ENCODE peak calls at places on chromosome 9, in six cellular contexts. I is right cardiac atrium; T is natural killer cell; S is Right ventricle myocardium superior; P is activated naive CD8-positive, alpha-beta T cell treated with anti-CD3 and anti-CD28 coated beads, Interleukin-2, amount 10 ng/mL, durations not matched to agents 7 days and 5 days; A is K562. N is an unnamed sample.

GRCh38 chr9:15444141-15444540 is 21.5 kb downstream of the SNAPC3 start:
- ATAC-seq in I (no peak), T (no peak), S (no peak), P (no peak), A (no peak), N (no peak)

GRCh38 chr9:114861273-114861672 is 55.4 kb upstream of the TNFSF15 start:
- ATAC-seq in I (peak), T (no peak), S (peak), P (no peak), A (no peak), N (no peak)

GRCh38 chr9:70412678-70413426 is 1.6 kb downstream of the KLF9 start:
- ATAC-seq in I (peak), T (no peak), S (peak), P (no peak), A (peak), N (no peak)

GRCh38 chr9:84669008-84669292 is 579 bp upstream of the NTRK2 start:
- ATAC-seq in I (no peak), T (no peak), S (no peak), P (no peak), A (no peak), N (no peak)

GRCh38 chr9:84310903-84311302 is 29.7 kb downstream of the SLC28A3 start:
- ATAC-seq in I (no peak), T (peak), S (no peak), P (no peak), A (no peak), N (no peak)

GRCh38 chr9:96186601-96187011 is 115.4 kb downstream of the HSD17B3 start:
- ATAC-seq in I (peak), T (no peak), S (peak), P (no peak), A (no peak), N (no peak)

GRCh38 chr9:134187821-134188420 is 23.6 kb upstream of the RNU6ATAC start:
- ATAC-seq in I (no peak), T (no peak), S (no peak), P (no peak), A (no peak), N (no peak)

GRCh38 chr9:14369011-14369410 is 55.1 kb upstream of the NFIB start:
- ATAC-seq in I (no peak), T (no peak), S (no peak), P (no peak), A (no peak), N (no peak)

GRCh38 chr9:133991211-133991921 is 758 bp downstream of the VAV2 start:
- ATAC-seq in I (no peak), T (no peak), S (no peak), P (no peak), A (no peak), N (peak)

GRCh38 chr9:106479679-106480078 is 383.3 kb upstream of the ZNF462 start:
- ATAC-seq in I (no peak), T (no peak), S (no peak), P (no peak), A (no peak), N (no peak)

GRCh38 chr9:76423216-76424177 is 29.3 kb upstream of the RFK start:
- ATAC-seq in I (no peak), T (no peak), S (no peak), P (no peak), A (no peak), N (peak)

GRCh38 chr9:116096046-116096445 is 57.5 kb upstream of the PAPPA start:
- ATAC-seq in I (no peak), T (no peak), S (no peak), P (no peak), A (no peak), N (no peak)

GRCh38 chr9:119951090-119951489 is 581.9 kb upstream of the BRINP1 start:
- ATAC-seq in I (peak), T (no peak), S (peak), P (no peak), A (no peak), N (no peak)

GRCh38 chr9:102594216-102594615 is 400.9 kb upstream of the CYLC2 start:
- ATAC-seq in I (no peak), T (no peak), S (no peak), P (no peak), A (no peak), N (no peak)

N was measured in activated T-helper 17 cell treated with anti-CD3 and anti-CD28 coated beads, Interleukin-2, amount 50 U/mL, for 72 hours.